ENCODE peak calls at places on chromosomes 3 and 15, in five cellular contexts. One of them, this sample, is unnamed.

GRCh38 chr3:53219897-53220483 is 35.8 kb downstream of the TKT start:
- DNase-seq in GM20000: peak; percentile 82
- DNase-seq in HFFc6: peak; percentile 78
- DNase-seq in pancreas: peak; percentile 79
- DNase-seq in heart left ventricle: peak; percentile 70
- DNase-seq in this sample: peak; percentile 81

GRCh38 chr3:128607710-128608048 is 42.9 kb downstream of the RPN1 start:
- DNase-seq in pancreas: no peak
- DNase-seq in heart left ventricle: peak; percentile 25
- DNase-seq in HFFc6: no peak
- DNase-seq in GM20000: no peak
- DNase-seq in this sample: no peak

GRCh38 chr3:122668930-122669730 is 11.5 kb upstream of the PARP14 start:
- DNase-seq in GM20000: no peak
- DNase-seq in HFFc6: peak; percentile 74
- DNase-seq in pancreas: no peak
- DNase-seq in heart left ventricle: no peak
- DNase-seq in this sample: no peak

GRCh38 chr15:45023659-45024320 is 795 bp downstream of the SORD start:
- DNase-seq in pancreas: no peak
- DNase-seq in heart left ventricle: no peak
- DNase-seq in HFFc6: no peak
- DNase-seq in GM20000: no peak
- DNase-seq in this sample: no peak

GRCh38 chr3:134374791-134375541 is 719 bp upstream of the AMOTL2 start:
- DNase-seq in GM20000: no peak
- DNase-seq in pancreas: peak; percentile 48
- DNase-seq in heart left ventricle: peak; percentile 61
- DNase-seq in HFFc6: peak; percentile 69
- DNase-seq in this sample: peak; percentile 54

GRCh38 chr15:35966781-35967180 is 420.8 kb upstream of the DPH6 start:
- DNase-seq in heart left ventricle: no peak
- DNase-seq in GM20000: no peak
- DNase-seq in HFFc6: no peak
- DNase-seq in pancreas: no peak
- DNase-seq in this sample: no peak

GRCh38 chr15:99707481-99708270 is 25.6 kb downstream of the LYSMD4 start:
- DNase-seq in GM20000: peak; percentile 51
- DNase-seq in heart left ventricle: no peak
- DNase-seq in pancreas: no peak
- DNase-seq in HFFc6: peak; percentile 73
- DNase-seq in this sample: no peak

GRCh38 chr15:68330911-68331310 is 53.4 kb downstream of the FEM1B start:
- DNase-seq in GM20000: no peak
- DNase-seq in pancreas: no peak
- DNase-seq in HFFc6: no peak
- DNase-seq in heart left ventricle: no peak
- DNase-seq in this sample: no peak

GRCh38 chr3:33881181-33882064 is 83.0 kb downstream of the PDCD6IP start:
- DNase-seq in GM20000: no peak
- DNase-seq in HFFc6: no peak
- DNase-seq in pancreas: no peak
- DNase-seq in heart left ventricle: no peak
- DNase-seq in this sample: no peak

GRCh38 chr15:58311551-58311950 is 120.2 kb upstream of the LIPC start:
- DNase-seq in heart left ventricle: no peak
- DNase-seq in pancreas: no peak
- DNase-seq in HFFc6: no peak
- DNase-seq in GM20000: no peak
- DNase-seq in this sample: no peak

GRCh38 chr15:33031324-33031736 is 163.2 kb downstream of the FMN1 start:
- DNase-seq in heart left ventricle: no peak
- DNase-seq in pancreas: peak; percentile 14
- DNase-seq in GM20000: no peak
- DNase-seq in HFFc6: peak; percentile 77
- DNase-seq in this sample: no peak

GRCh38 chr3:109346770-109347295 is 9.5 kb upstream of the DPPA4 start:
- DNase-seq in pancreas: no peak
- DNase-seq in GM20000: no peak
- DNase-seq in HFFc6: no peak
- DNase-seq in heart left ventricle: no peak
- DNase-seq in this sample: no peak

GRCh38 chr15:76293361-76293760 is 17.9 kb downstream of the ETFA start:
- DNase-seq in GM20000: no peak
- DNase-seq in pancreas: no peak
- DNase-seq in heart left ventricle: no peak
- DNase-seq in HFFc6: peak; percentile 41
- DNase-seq in this sample: no peak

GRCh38 chr15:88335074-88335473 is 78.5 kb upstream of the NTRK3 start:
- DNase-seq in HFFc6: no peak
- DNase-seq in heart left ventricle: no peak
- DNase-seq in GM20000: no peak
- DNase-seq in pancreas: no peak
- DNase-seq in this sample: no peak

GRCh38 chr3:8473029-8473428 is 28.6 kb upstream of the LMCD1 start:
- DNase-seq in pancreas: no peak
- DNase-seq in HFFc6: no peak
- DNase-seq in heart left ventricle: no peak
- DNase-seq in GM20000: no peak
- DNase-seq in this sample: no peak

GRCh38 chr15:62976301-62976842 is 66.2 kb upstream of the TPM1 start:
- DNase-seq in heart left ventricle: no peak
- DNase-seq in GM20000: no peak
- DNase-seq in HFFc6: peak; percentile 93
- DNase-seq in pancreas: no peak
- DNase-seq in this sample: no peak

GRCh38 chr3:180253283-180253682 is 216.5 kb upstream of the PEX5L start:
- DNase-seq in GM20000: no peak
- DNase-seq in pancreas: no peak
- DNase-seq in HFFc6: no peak
- DNase-seq in heart left ventricle: no peak
- DNase-seq in this sample: no peak

GRCh38 chr15:83571820-83572707 is 81.9 kb upstream of the ADAMTSL3 start:
- DNase-seq in pancreas: no peak
- DNase-seq in heart left ventricle: no peak
- DNase-seq in HFFc6: peak; percentile 30
- DNase-seq in GM20000: peak; percentile 20
- DNase-seq in this sample: no peak

GRCh38 chr3:57079221-57079831 is 18.9 kb downstream of the SPATA12 start:
- DNase-seq in HFFc6: no peak
- DNase-seq in pancreas: peak; percentile 38
- DNase-seq in heart left ventricle: peak; percentile 36
- DNase-seq in GM20000: peak; percentile 79
- DNase-seq in this sample: peak; percentile 56

GRCh38 chr15:40064231-40064894 is 25.4 kb upstream of the SRP14 start:
- DNase-seq in pancreas: no peak
- DNase-seq in HFFc6: no peak
- DNase-seq in GM20000: peak; percentile 75
- DNase-seq in heart left ventricle: no peak
- DNase-seq in this sample: no peak

GRCh38 chr15:88518903-88519302 is 27.6 kb downstream of the DET1 start:
- DNase-seq in heart left ventricle: no peak
- DNase-seq in GM20000: no peak
- DNase-seq in HFFc6: no peak
- DNase-seq in pancreas: no peak
- DNase-seq in this sample: no peak

GRCh38 chr3:41679412-41679811 is 282.5 kb downstream of the ULK4 start:
- DNase-seq in heart left ventricle: no peak
- DNase-seq in pancreas: no peak
- DNase-seq in HFFc6: no peak
- DNase-seq in GM20000: no peak
- DNase-seq in this sample: no peak

GRCh38 chr15:70362911-70363310 is 265.2 kb upstream of the TLE3 start:
- DNase-seq in GM20000: peak; percentile 53
- DNase-seq in heart left ventricle: peak; percentile 35
- DNase-seq in HFFc6: no peak
- DNase-seq in pancreas: no peak
- DNase-seq in this sample: no peak

GRCh38 chr15:100764778-100765457 is 114.7 kb upstream of the ALDH1A3 start:
- DNase-seq in pancreas: no peak
- DNase-seq in GM20000: peak; percentile 7
- DNase-seq in heart left ventricle: no peak
- DNase-seq in HFFc6: no peak
- DNase-seq in this sample: no peak

GRCh38 chr3:26099692-26100091 is 309.8 kb downstream of the OXSM start:
- DNase-seq in HFFc6: no peak
- DNase-seq in GM20000: no peak
- DNase-seq in pancreas: no peak
- DNase-seq in heart left ventricle: peak; percentile 23
- DNase-seq in this sample: no peak

GRCh38 chr3:9216736-9217135 is 32.7 kb downstream of the SRGAP3 start:
- DNase-seq in heart left ventricle: no peak
- DNase-seq in HFFc6: no peak
- DNase-seq in GM20000: no peak
- DNase-seq in pancreas: no peak
- DNase-seq in this sample: peak; percentile 27

GRCh38 chr3:124584245-124584551 is 146.1 kb upstream of the UMPS start:
- DNase-seq in GM20000: no peak
- DNase-seq in HFFc6: no peak
- DNase-seq in heart left ventricle: no peak
- DNase-seq in pancreas: no peak
- DNase-seq in this sample: no peak

GRCh38 chr3:124587053-124587408 is 143.2 kb upstream of the UMPS start:
- DNase-seq in GM20000: no peak
- DNase-seq in pancreas: peak; percentile 67
- DNase-seq in heart left ventricle: no peak
- DNase-seq in HFFc6: no peak
- DNase-seq in this sample: no peak

GRCh38 chr3:124582621-124583437 is 147.4 kb upstream of the UMPS start:
- DNase-seq in GM20000: no peak
- DNase-seq in HFFc6: no peak
- DNase-seq in pancreas: no peak
- DNase-seq in heart left ventricle: no peak
- DNase-seq in this sample: no peak

GRCh38 chr3:124586126-124587052 is 143.9 kb upstream of the UMPS start:
- DNase-seq in heart left ventricle: no peak
- DNase-seq in pancreas: no peak
- DNase-seq in HFFc6: no peak
- DNase-seq in GM20000: no peak
- DNase-seq in this sample: no peak

DNA sequence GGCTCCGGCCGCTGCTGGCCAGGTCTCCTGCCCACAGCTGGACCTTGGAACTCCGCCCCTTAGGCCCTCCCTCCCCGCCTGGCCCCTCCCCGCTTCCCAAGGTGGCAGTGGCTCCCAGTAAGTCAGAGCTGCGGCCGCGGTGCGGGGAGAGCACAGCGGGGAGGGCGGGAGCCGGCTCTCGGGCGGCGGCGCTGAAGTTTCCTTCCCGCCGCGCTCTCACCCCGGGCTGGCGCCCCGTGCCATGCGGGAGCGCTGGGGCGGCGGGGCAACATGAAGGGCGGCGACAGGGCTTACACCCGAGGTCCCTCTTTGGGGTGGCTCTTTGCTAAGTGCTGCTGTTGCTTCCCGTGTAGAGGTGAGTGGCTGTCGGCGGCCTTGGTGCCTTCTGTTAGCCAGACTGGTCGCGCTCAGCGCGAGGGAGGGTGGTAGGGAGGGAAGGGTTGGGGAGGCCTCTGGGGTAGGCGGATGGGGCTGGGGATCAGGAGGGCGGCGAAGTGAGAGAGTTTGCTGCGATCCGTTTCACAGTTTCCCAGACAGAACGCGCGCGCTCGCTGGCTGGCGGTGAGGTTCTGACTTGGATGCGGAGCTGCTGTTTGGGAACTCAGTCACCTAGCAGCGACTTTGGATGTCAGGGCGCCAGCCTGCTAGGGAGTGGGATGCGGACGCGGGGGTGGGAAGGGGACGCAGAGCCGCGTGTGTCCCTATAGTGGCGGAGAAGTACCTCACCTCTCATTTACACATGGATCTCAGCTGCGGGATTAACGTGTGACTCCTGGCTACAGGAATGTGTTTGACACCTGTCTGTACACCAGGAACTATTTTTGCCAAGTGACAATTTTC is 145.5 kb upstream of the UMPS start:
- DNase-seq in HFFc6: no peak
- DNase-seq in GM20000: peak; percentile 48
- DNase-seq in pancreas: peak; percentile 91
- DNase-seq in heart left ventricle: peak; percentile 81
- DNase-seq in this sample: peak; percentile 64
- TF ChIP-seq CTCF in HFFc6: no peak
- TF ChIP-seq CTCF in GM20000: no peak
- TF ChIP-seq CTCF in pancreas: no peak
- TF ChIP-seq CTCF in heart left ventricle: no peak
- TF ChIP-seq CTCF in this sample: no peak

GRCh38 chr3:141402476-141403171 is 34.3 kb downstream of the ZBTB38 start:
- DNase-seq in pancreas: peak; percentile 67
- DNase-seq in GM20000: peak; percentile 64
- DNase-seq in HFFc6: peak; percentile 71
- DNase-seq in heart left ventricle: peak; percentile 81
- DNase-seq in this sample: peak; percentile 62
- TF ChIP-seq CTCF in pancreas: no peak
- TF ChIP-seq CTCF in GM20000: no peak
- TF ChIP-seq CTCF in HFFc6: no peak
- TF ChIP-seq CTCF in heart left ventricle: no peak
- TF ChIP-seq CTCF in this sample: no peak

DNA sequence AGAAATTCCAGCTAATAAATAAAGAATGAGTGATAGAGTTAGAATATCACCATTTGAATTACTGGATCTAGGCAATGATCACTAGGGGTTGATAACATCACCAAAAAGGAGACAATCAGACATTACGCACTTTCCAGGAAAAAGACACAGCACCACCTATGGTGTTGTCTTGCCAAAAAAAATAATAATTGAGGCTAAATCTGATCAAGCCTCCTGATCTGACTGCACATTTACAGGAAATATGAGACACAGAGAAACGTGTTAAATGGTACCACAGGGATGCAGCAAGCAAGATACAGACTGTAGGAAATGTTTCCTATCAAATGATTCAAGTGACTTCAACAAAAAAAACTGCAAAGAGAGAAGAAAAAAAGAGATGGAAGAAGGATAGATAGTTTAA is 92.7 kb downstream of the EOMES start:
- DNase-seq in pancreas: no peak
- DNase-seq in heart left ventricle: no peak
- DNase-seq in GM20000: no peak
- DNase-seq in HFFc6: no peak
- DNase-seq in this sample: no peak
- TF ChIP-seq CTCF in pancreas: no peak
- TF ChIP-seq CTCF in heart left ventricle: no peak
- TF ChIP-seq CTCF in GM20000: no peak
- TF ChIP-seq CTCF in HFFc6: no peak
- TF ChIP-seq CTCF in this sample: no peak

DNA sequence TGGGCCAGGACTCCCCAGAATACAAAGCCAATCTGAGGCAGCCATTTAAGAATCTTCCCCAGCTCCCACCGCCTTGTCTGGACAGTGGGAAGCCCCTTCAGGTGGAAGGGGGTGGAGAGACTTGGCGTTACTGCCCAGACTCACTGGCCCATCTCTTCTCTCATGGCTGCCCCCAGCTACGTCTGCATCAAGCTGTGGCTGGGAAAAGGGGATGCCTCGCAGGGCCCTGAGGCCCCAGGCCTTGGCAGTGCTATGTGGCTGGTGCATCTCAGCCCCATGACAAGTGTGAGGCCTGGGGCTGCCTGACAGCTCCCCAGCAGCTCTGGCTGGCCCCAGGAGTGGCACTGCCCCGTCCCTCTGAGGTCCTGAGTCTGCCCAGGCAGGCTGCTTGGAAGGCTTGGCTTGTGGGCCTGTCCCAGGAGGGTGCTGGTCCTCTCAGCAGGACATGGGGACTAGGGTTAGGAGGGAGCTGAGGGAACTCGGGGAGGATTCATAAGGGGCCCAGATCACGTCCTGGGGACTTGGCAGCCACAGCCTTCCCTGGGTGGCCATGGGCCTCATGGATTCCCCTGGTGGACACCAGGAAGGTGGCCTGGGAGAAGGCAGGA is 20.2 kb upstream of the SLC41A3 start:
- DNase-seq in HFFc6: no peak
- DNase-seq in heart left ventricle: no peak
- DNase-seq in pancreas: no peak
- DNase-seq in GM20000: no peak
- DNase-seq in this sample: no peak
- TF ChIP-seq CTCF in HFFc6: no peak
- TF ChIP-seq CTCF in heart left ventricle: no peak
- TF ChIP-seq CTCF in pancreas: no peak
- TF ChIP-seq CTCF in GM20000: no peak
- TF ChIP-seq CTCF in this sample: no peak

This sample was measured in breast epithelium.